ENCODE peak calls at places on chromosomes 12 and 14, in ten cellular contexts. F, W, G, D, O, I, H, P, S and Y are unnamed samples.

GRCh38 chr12:15350643-15351042 is 28.3 kb downstream of the PTPRO start:
- DNase-seq in F (no peak), W (no peak), G (no peak), D (no peak), O (no peak), I (no peak), H (no peak), P (no peak), S (no peak), Y (no peak)

GRCh38 chr12:42810006-42810405 is 220.5 kb upstream of the PRICKLE1 start:
- DNase-seq in F (no peak), W (no peak), G (no peak), D (no peak), O (peak), I (no peak), H (no peak), P (no peak), S (no peak), Y (no peak)

GRCh38 chr12:24574538-24574937 is 374.4 kb downstream of the BCAT1 start:
- DNase-seq in F (no peak), W (no peak), G (no peak), D (no peak), O (no peak), I (no peak), H (no peak), P (no peak), S (no peak), Y (no peak)

GRCh38 chr14:99075771-99076370 is 196.1 kb downstream of the BCL11B start:
- DNase-seq in F (no peak), W (no peak), G (no peak), D (no peak), O (no peak), I (no peak), H (no peak), P (no peak), S (no peak), Y (no peak)

GRCh38 chr12:50961708-50962107 is 9.4 kb downstream of the HIGD1C start:
- DNase-seq in F (no peak), W (no peak), G (no peak), D (no peak), O (no peak), I (no peak), H (no peak), P (no peak), S (no peak), Y (no peak)

GRCh38 chr12:79411791-79412190 is 279.0 kb downstream of the PAWR start:
- DNase-seq in F (no peak), W (no peak), G (no peak), D (no peak), O (no peak), I (no peak), H (no peak), P (no peak), S (no peak), Y (no peak)

GRCh38 chr12:109099426-109100020 is 2.1 kb downstream of the UNG start:
- DNase-seq in F (no peak), W (no peak), G (no peak), D (no peak), O (no peak), I (no peak), H (no peak), P (no peak), S (no peak), Y (no peak)

GRCh38 chr12:114411081-114411836 is 5.3 kb upstream of the TBX5 start:
- DNase-seq in F (no peak), W (no peak), G (no peak), D (no peak), O (no peak), I (no peak), H (no peak), P (no peak), S (no peak), Y (no peak)

GRCh38 chr12:121992059-121992879 is 29.4 kb upstream of the BCL7A start:
- DNase-seq in F (peak), W (peak), G (peak), D (peak), O (no peak), I (peak), H (peak), P (peak), S (no peak), Y (no peak)